ENCODE peak calls at places on chromosomes 6 and 20, in six cellular contexts. S is HFFc6, Q is ecto neural progenitor cell, F is NCI-H748 treated with DMSO at 0.1 percent for 48 hours, V is AG04450, Z is NCI-H1092 treated with DMSO at 0.1 percent for 48 hours. R is an unnamed sample.

GRCh38 chr6:50091641-50092040 is 41.9 kb upstream of the DEFB112 start:
- DNase-seq in S (no peak), Q (no peak), F (no peak), V (no peak), Z (no peak), R (peak; percentile 19)

GRCh38 chr6:106749611-106750010 is 120.2 kb downstream of the QRSL1 start:
- DNase-seq in S (peak; percentile 58), Q (no peak), F (peak; percentile 42), V (no peak), Z (no peak), R (peak; percentile 36)

GRCh38 chr6:152642578-152643375 is 5.6 kb upstream of the SYNE1 start:
- DNase-seq in S (peak; percentile 57), Q (peak; percentile 72), F (peak; percentile 5), V (no peak), Z (peak; percentile 18), R (no peak)

GRCh38 chr6:98583506-98583905 is 250.9 kb upstream of the POU3F2 start:
- DNase-seq in S (no peak), Q (no peak), F (no peak), V (no peak), Z (no peak), R (no peak)

GRCh38 chr20:9059931-9060330 is 9.0 kb upstream of the PLCB4 start:
- DNase-seq in S (peak; percentile 56), Q (no peak), F (no peak), V (no peak), Z (no peak), R (no peak)

GRCh38 chr6:51410453-51410852 is 591.8 kb downstream of the TFAP2B start:
- DNase-seq in S (no peak), Q (no peak), F (no peak), V (no peak), Z (no peak), R (no peak)

GRCh38 chr6:144581807-144582537 is 296.8 kb downstream of the UTRN start:
- DNase-seq in S (peak; percentile 37), Q (no peak), F (peak; percentile 49), V (no peak), Z (peak; percentile 47), R (no peak)

GRCh38 chr20:34768105-34768504 is 57.3 kb downstream of the NCOA6 start:
- DNase-seq in S (peak; percentile 89), Q (no peak), F (no peak), V (peak; percentile 33), Z (no peak), R (peak; percentile 13)

GRCh38 chr6:44932651-44933091 is 395.5 kb upstream of the RUNX2 start:
- DNase-seq in S (no peak), Q (no peak), F (no peak), V (no peak), Z (no peak), R (no peak)

GRCh38 chr6:10393544-10394225 is 21.2 kb downstream of the TFAP2A start:
- DNase-seq in S (no peak), Q (no peak), F (peak; percentile 44), V (no peak), Z (no peak), R (no peak)